ENCODE peak calls at places on chromosomes 7 and 10, in four cellular contexts. G is LoVo, W is OCI-LY7, H is NCI-H1694. X is an unnamed sample.

GRCh38 chr10:30829921-30830671 is 200.5 kb upstream of the LYZL2 start:
- DNase-seq in W (no peak), G (no peak), H (no peak), X (no peak)

GRCh38 chr10:127029061-127029460 is 123.8 kb downstream of the DOCK1 start:
- DNase-seq in G (no peak), W (no peak), H (no peak), X (no peak)

GRCh38 chr7:100585511-100586265 is at the start of gene LRCH4:
- DNase-seq in G (peak; percentile 68), W (peak; percentile 63), H (peak; percentile 24), X (no peak)

GRCh38 chr10:117342638-117343037 is 32.6 kb downstream of the PDZD8 start:
- DNase-seq in W (no peak), G (peak; percentile 35), H (no peak), X (no peak)

GRCh38 chr7:125253454-125254182 is 324.0 kb upstream of the POT1 start:
- DNase-seq in H (no peak), G (no peak), W (no peak), X (no peak)

GRCh38 chr7:4880218-4880617 is 3.3 kb downstream of the RADIL start:
- DNase-seq in G (no peak), H (no peak), W (no peak), X (no peak)

GRCh38 chr10:77692782-77693181 is 55.2 kb upstream of the KCNMA1 start:
- DNase-seq in H (no peak), W (no peak), G (no peak), X (no peak)

GRCh38 chr7:36965625-36966024 is 241.3 kb upstream of the AOAH start:
- DNase-seq in G (no peak), W (no peak), H (no peak), X (no peak)

GRCh38 chr7:93040355-93040754 is 77.4 kb downstream of the SAMD9 start:
- DNase-seq in G (no peak), W (no peak), H (no peak), X (no peak)

GRCh38 chr7:5704534-5704922 is 76.9 kb downstream of the RNF216 start:
- DNase-seq in H (peak; percentile 82), G (peak; percentile 58), W (peak; percentile 74), X (peak; percentile 86)

GRCh38 chr7:105902325-105902911 is 26.0 kb upstream of the ATXN7L1 start:
- DNase-seq in W (no peak), G (no peak), H (no peak), X (no peak)

GRCh38 chr10:132677096-132677904 is 108.6 kb downstream of the NKX6-2 start:
- DNase-seq in W (no peak), H (no peak), G (no peak), X (no peak)

GRCh38 chr7:1559626-1560590 is 3.9 kb upstream of the TMEM184A start:
- DNase-seq in G (no peak), H (no peak), W (no peak), X (no peak)

GRCh38 chr7:127317447-127317961 is 64.8 kb upstream of the GRM8 start:
- DNase-seq in G (no peak), H (no peak), W (no peak), X (no peak)

GRCh38 chr7:25537678-25538375 is 309.5 kb upstream of the NPVF start:
- DNase-seq in W (no peak), H (no peak), G (no peak), X (no peak)

GRCh38 chr7:55069271-55069792 is 50.5 kb downstream of the EGFR start:
- DNase-seq in G (no peak), H (no peak), W (no peak), X (no peak)

X was measured in Panc1.